ENCODE peak calls at places on chromosomes 5 and 9, in five cellular contexts. L is adrenal gland, N is ovary, W is fibroblast of lung, V is body of pancreas. U is an unnamed sample.

GRCh38 chr5:118173340-118173739 is 815.0 kb downstream of the DTWD2 start:
- DNase-seq in L (no peak), N (no peak), V (no peak), W (no peak), U (no peak)

GRCh38 chr5:115472601-115473000 is 72.0 kb downstream of the FEM1C start:
- DNase-seq in N (no peak), W (no peak), L (no peak), V (no peak), U (no peak)

GRCh38 chr5:124746916-124747769 is 704 bp upstream of the ZNF608 start:
- DNase-seq in N (peak; percentile 90), V (peak; percentile 84), L (peak; percentile 94), W (peak; percentile 93), U (peak; percentile 65)

GRCh38 chr5:159340511-159340910 is 10.2 kb upstream of the IL12B start:
- DNase-seq in W (no peak), L (no peak), V (no peak), N (no peak), U (no peak)

GRCh38 chr9:124363326-124364096 is 51.7 kb downstream of the PSMB7 start:
- DNase-seq in N (no peak), L (no peak), V (no peak), W (peak; percentile 92), U (no peak)

GRCh38 chr5:179371681-179372675 is 26.7 kb upstream of the ADAMTS2 start:
- DNase-seq in L (no peak), N (peak; percentile 13), V (peak; percentile 35), W (no peak), U (no peak)

GRCh38 chr9:22040760-22041159 is 31.7 kb upstream of the CDKN2B start:
- DNase-seq in W (peak; percentile 90), N (no peak), L (no peak), V (no peak), U (peak; percentile 50)

GRCh38 chr5:174726916-174727793 is 2.8 kb downstream of the MSX2 start:
- DNase-seq in N (no peak), W (no peak), L (no peak), V (no peak), U (no peak)

GRCh38 chr9:127165096-127165495 is 42.7 kb upstream of the ANGPTL2 start:
- DNase-seq in W (no peak), L (no peak), N (peak; percentile 4), V (no peak), U (no peak)

GRCh38 chr5:145941677-145942130 is 5.3 kb downstream of the SH3RF2 start:
- DNase-seq in W (peak; percentile 81), L (no peak), V (no peak), N (no peak), U (peak; percentile 85)

GRCh38 chr9:117744390-117744789 is 40.2 kb downstream of the TLR4 start:
- DNase-seq in N (no peak), W (no peak), L (no peak), V (no peak), U (no peak)

GRCh38 chr5:68683632-68684035 is 410.2 kb upstream of the SLC30A5 start:
- DNase-seq in L (peak; percentile 68), W (peak; percentile 99), N (no peak), V (no peak), U (peak; percentile 99)

GRCh38 chr5:133662578-133662977 is 50.2 kb upstream of the FSTL4 start:
- DNase-seq in N (no peak), L (no peak), V (peak; percentile 16), W (no peak), U (no peak)

GRCh38 chr5:179986328-179986727 is 78.6 kb upstream of the TBC1D9B start:
- DNase-seq in N (no peak), L (no peak), W (no peak), V (peak; percentile 31), U (no peak)

GRCh38 chr5:135034186-135034962 is at the start of gene PITX1:
- DNase-seq in N (no peak), V (peak; percentile 31), L (peak; percentile 56), W (peak; percentile 22), U (no peak)

GRCh38 chr5:135203593-135204036 is 169.6 kb upstream of the PITX1 start:
- DNase-seq in W (no peak), L (no peak), V (no peak), N (no peak), U (no peak)

GRCh38 chr5:27472000-27472763 is 433.8 kb upstream of the CDH9 start:
- DNase-seq in L (no peak), V (peak; percentile 13), N (no peak), W (peak; percentile 9), U (no peak)

GRCh38 chr5:154129868-154130267 is 60.7 kb upstream of the GALNT10 start:
- DNase-seq in N (no peak), L (no peak), V (no peak), W (no peak), U (no peak)
- H3K4me1 ChIP-seq in N (no peaks in the 10 kb centered on the region), L (no peaks in the 10 kb centered on the region), V (no peaks in the 10 kb centered on the region), W (no peaks in the 10 kb centered on the region), U (no peaks in the 10 kb centered on the region)

GRCh38 chr5:78495800-78496199 is 135.4 kb downstream of the SCAMP1 start:
- DNase-seq in L (no peak), V (no peak), N (no peak), W (peak; percentile 54), U (no peak)
- H3K27ac ChIP-seq in L (no peak overlapping the region), V (no peak overlapping the region), N (no peak overlapping the region), W (no peak overlapping the region), U (peak overlapping the region; percentile 22)

GRCh38 chr5:142548739-142549275 is 137.1 kb downstream of the FGF1 start:
- DNase-seq in W (peak; percentile 92), N (peak; percentile 48), V (peak; percentile 48), L (peak; percentile 81), U (peak; percentile 75)

GRCh38 chr5:142547445-142548374 is 138.2 kb downstream of the FGF1 start:
- DNase-seq in W (no peak), V (no peak), L (no peak), N (no peak), U (no peak)

GRCh38 chr5:142550471-142550870 is 135.4 kb downstream of the FGF1 start:
- DNase-seq in N (no peak), L (no peak), V (no peak), W (no peak), U (no peak)

GRCh38 chr5:142549834-142550233 is 136.1 kb downstream of the FGF1 start:
- DNase-seq in W (no peak), L (no peak), V (no peak), N (no peak), U (peak; percentile 52)

GRCh38 chr5:142551242-142552067 is 134.4 kb downstream of the FGF1 start:
- DNase-seq in L (no peak), N (no peak), V (no peak), W (no peak), U (no peak)
- TF ChIP-seq CTCF in L (no peak), N (no peak), V (no peak), W (no peak), U (no peak)

DNA sequence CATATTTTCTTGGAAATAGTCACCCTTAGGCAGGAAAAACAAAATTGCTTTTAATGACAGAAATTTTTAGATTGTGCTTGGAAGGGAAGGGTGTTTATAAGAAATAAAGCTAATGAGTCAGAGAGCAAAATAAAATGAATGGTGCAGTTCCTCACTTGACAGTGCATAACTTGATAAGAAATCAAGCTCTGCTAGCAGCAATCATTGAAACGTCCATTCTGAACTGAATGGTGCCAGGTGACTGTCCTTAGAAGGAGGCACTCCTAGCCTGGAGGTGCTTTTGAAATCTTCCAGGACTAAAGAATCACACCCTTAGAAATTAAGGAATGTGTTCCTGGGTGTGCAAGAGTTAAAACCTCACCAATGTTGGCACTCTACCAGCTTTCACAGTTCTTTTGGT is 202.5 kb downstream of the EFNA5 start:
- DNase-seq in W (no peak), V (no peak), L (no peak), N (no peak), U (no peak)
- H3K4me1 ChIP-seq in W (peaks cover 4% of the 10 kb centered on the region), V (no peaks in the 10 kb centered on the region), L (no peaks in the 10 kb centered on the region), N (no peaks in the 10 kb centered on the region), U (peaks cover 40% of the 10 kb centered on the region)

DNA sequence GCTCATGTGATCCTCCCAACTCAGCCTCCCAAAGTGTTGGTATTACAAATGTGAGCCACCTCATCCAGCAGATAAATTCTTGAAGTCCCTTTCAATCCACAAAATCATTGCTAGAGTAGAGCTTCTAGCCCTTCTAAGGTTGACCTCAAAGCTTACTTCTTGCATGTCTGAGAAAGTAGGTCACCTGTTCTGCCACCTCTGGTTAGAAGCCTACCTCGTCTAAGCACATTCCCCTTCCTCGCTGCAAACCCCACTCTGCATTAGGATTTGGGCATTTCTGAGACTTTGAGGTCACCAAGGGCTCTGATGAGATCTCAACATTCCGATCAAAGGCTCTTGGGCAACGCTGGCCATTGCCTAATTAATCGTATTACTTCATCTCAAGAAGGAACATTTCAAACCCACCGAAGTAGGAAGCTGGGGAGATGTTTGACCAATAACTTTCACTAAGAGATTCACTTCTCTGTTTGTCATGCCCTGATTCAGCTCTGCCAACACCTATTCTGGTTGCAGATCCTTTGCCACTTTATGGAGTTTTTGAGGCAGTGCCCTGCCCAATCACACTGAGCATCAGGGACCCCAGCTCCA is 8.6 kb downstream of the ADAM19 start:
- DNase-seq in L (no peak), V (no peak), W (no peak), N (no peak), U (no peak)
- H3K27ac ChIP-seq in L (no peak overlapping the region), V (no peak overlapping the region), W (no peak overlapping the region), N (no peak overlapping the region), U (no peak overlapping the region)

GRCh38 chr5:33184367-33184766 is 256.4 kb upstream of the TARS1 start:
- DNase-seq in N (no peak), L (no peak), W (no peak), V (no peak), U (no peak)

DNA sequence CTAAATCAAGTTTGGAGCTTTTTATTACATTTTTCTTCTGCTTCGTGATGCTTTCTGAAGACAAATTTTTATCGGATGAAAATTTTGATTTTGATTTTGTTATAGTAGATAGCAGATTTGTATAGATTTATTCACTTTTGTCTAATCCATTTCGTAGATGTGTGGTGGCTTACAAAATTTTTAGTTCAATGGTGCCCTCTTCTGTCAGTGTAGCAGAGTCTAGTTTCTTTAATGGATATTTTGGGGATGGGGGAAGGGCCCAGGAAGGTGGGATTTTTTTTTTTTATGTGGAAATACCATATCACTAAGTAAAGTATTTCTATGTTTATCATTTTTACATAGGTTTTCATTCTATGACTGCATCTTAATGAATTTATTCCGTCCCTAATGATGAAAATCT is 259.9 kb upstream of the TARS1 start:
- DNase-seq in N (no peak), W (peak; percentile 57), L (no peak), V (no peak), U (no peak)
- TF ChIP-seq CTCF in N (no peak), W (peak; percentile 54), L (peak; percentile 32), V (no peak), U (peak; percentile 71)

GRCh38 chr9:35522725-35523124 is 32.8 kb downstream of the RUSC2 start:
- DNase-seq in W (no peak), V (no peak), L (no peak), N (no peak), U (no peak)

GRCh38 chr9:35520404-35520790 is 30.5 kb downstream of the RUSC2 start:
- DNase-seq in W (peak; percentile 23), N (no peak), L (no peak), V (no peak), U (no peak)

GRCh38 chr9:35519697-35520403 is 29.9 kb downstream of the RUSC2 start:
- DNase-seq in N (no peak), W (peak; percentile 62), L (no peak), V (no peak), U (no peak)

GRCh38 chr9:35522189-35522588 is 32.3 kb downstream of the RUSC2 start:
- DNase-seq in W (no peak), N (no peak), V (no peak), L (no peak), U (no peak)

DNA sequence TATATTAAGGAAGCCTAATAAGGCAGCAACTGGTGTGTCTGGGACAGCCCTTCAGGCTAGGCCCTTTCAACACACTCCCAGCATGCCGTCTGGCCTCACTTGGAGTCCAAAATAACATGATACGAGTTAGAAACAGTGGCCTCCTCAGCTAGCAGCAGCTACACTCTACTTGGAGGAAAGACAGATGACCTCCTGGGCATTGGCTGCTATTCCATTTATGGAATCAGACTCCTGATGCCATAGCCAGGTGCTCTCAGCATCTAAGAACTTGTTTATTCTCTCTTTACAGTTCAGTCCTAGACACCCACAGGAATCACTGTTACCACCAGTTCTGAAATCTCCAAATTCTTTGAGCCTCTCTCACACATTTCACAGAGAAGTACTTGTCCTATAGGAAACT is 31.8 kb downstream of the RUSC2 start:
- DNase-seq in N (no peak), W (peak; percentile 96), V (no peak), L (no peak), U (no peak)
- H3K4me1 ChIP-seq in N (peaks cover 19% of the 10 kb centered on the region), W (peaks cover 48% of the 10 kb centered on the region), V (peaks cover 76% of the 10 kb centered on the region), L (peaks cover 45% of the 10 kb centered on the region), U (peaks cover 41% of the 10 kb centered on the region)